ENCODE peak calls at places on chromosomes 4 and X, in four cellular contexts. D, H, C and V are unnamed samples.

GRCh38 chr4:176238819-176239218 is 30.2 kb downstream of the ASB5 start:
- DNase-seq in D (peak; percentile 23), H (no peak), C (no peak), V (no peak)

GRCh38 chrX:24526616-24527015 is 61.5 kb downstream of the PDK3 start:
- DNase-seq in C (no peak), D (peak; percentile 55), H (no peak), V (no peak)

GRCh38 chr4:148265627-148266026 is 176.6 kb downstream of the NR3C2 start:
- DNase-seq in D (no peak), H (peak; percentile 8), C (no peak), V (no peak)

GRCh38 chrX:133335027-133335426 is 80.3 kb downstream of the GPC4 start:
- DNase-seq in H (no peak), C (no peak), D (peak; percentile 53), V (no peak)

GRCh38 chr4:8414377-8414776 is 26.1 kb downstream of the ACOX3 start:
- DNase-seq in H (no peak), D (no peak), C (no peak), V (no peak)

GRCh38 chrX:40173662-40174593 is 76.2 kb upstream of the BCOR start:
- DNase-seq in C (peak; percentile 72), H (peak; percentile 76), D (peak; percentile 55), V (no peak)

GRCh38 chr4:105526656-105527055 is 25.8 kb upstream of the ARHGEF38 start:
- DNase-seq in C (no peak), H (no peak), D (no peak), V (no peak)

GRCh38 chrX:54194982-54195588 is 12.0 kb upstream of the FAM120C start:
- DNase-seq in C (no peak), D (no peak), H (peak; percentile 46), V (no peak)

GRCh38 chrX:37652053-37652452 is 33.5 kb upstream of the XK start:
- DNase-seq in C (no peak), D (peak; percentile 47), H (no peak), V (no peak)

GRCh38 chrX:152806035-152806434 is 24.5 kb downstream of the CETN2 start:
- DNase-seq in D (no peak), H (no peak), C (no peak), V (no peak)

GRCh38 chrX:1249101-1249887 is 19.3 kb upstream of the CSF2RA start:
- DNase-seq in D (peak; percentile 86), H (peak; percentile 13), C (no peak), V (no peak)

GRCh38 chr4:94507708-94508107 is 56.0 kb downstream of the PDLIM5 start:
- DNase-seq in D (no peak), C (peak; percentile 82), H (peak; percentile 23), V (peak; percentile 22)
- TF ChIP-seq REST in D (no peak), C (no peak), H (no peak), V (no peak)

GRCh38 chr4:48777739-48778138 is 2.3 kb downstream of the FRYL start:
- DNase-seq in D (no peak), C (no peak), H (no peak), V (no peak)
- H3K27ac ChIP-seq in D (no peak overlapping the region), C (no peak overlapping the region), H (no peak overlapping the region), V (peak overlapping the region; percentile 82)

GRCh38 chr4:2256781-2257191 is 5.1 kb downstream of the MXD4 start:
- DNase-seq in C (no peak), H (no peak), D (no peak), V (no peak)
- TF ChIP-seq POLR2AphosphoS5 in C (no peak), H (no peak), D (no peak), V (no peak)

DNA sequence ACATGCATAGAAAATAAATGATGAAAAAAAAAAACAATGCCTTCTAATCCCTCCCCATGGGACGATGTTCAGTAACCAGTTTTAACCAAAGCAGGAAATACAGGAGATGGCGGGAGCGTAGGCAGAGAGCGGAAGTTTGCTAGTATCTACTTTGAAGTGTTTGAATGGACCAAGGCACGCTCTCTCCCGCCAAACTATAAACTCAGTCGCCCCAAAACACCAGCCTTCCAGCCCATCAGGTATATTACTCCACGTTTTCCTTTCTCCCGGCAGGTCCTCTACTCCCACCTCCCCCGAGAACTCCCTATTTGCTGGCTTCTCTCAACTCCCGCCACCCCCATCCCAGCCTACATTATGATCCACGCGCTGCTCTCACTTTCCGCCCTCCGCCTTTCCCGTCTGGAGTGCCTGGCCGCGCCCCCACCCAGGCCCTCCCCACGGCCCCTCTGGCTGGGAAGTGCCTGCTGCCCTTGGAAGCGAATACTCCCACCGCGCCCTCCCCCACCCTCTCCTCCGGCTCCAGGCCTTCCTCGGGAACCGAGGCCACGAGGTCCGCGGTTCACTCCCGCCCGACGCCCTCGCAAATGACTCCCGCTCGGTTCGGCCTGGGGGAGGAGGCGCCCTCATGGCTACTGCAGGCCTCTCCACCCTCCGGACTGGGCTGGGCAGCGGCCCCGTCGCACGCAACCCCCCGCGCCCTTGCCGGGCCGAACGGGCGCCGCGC is 741 bp downstream of the DHX15 start:
- DNase-seq in D (peak; percentile 71), C (peak; percentile 26), H (peak; percentile 47), V (no peak)
- TF ChIP-seq REST in D (no peak), C (no peak), H (no peak), V (no peak)

GRCh38 chr4:134043266-134043665 is 158.3 kb downstream of the PABPC4L start:
- DNase-seq in D (no peak), H (no peak), C (no peak), V (no peak)
- H3K27ac ChIP-seq in D (no peak overlapping the region), H (no peak overlapping the region), C (no peak overlapping the region), V (no peak overlapping the region)